ENCODE peak calls at places on chromosomes 13 and 19, in eight cellular contexts. D is nephron progenitor cell; S is central memory CD8-positive, alpha-beta T cell; T is uterus; V is H54; X is NCI-H1105 treated with DMSO at 0.1 percent for 48 hours; G is NCI-H2029; U is RPMI8226. P is an unnamed sample.

GRCh38 chr19:49224856-49225255 is 67.3 kb downstream of the TRPM4 start:
- DNase-seq in D (peak; percentile 67), S (no peak), T (no peak), V (peak; percentile 52), X (peak; percentile 35), G (peak; percentile 44), U (peak; percentile 79), P (peak; percentile 70)

GRCh38 chr19:40744554-40745401 is 5.5 kb downstream of the ACTMAP start:
- DNase-seq in D (no peak), S (no peak), T (no peak), V (no peak), X (no peak), G (no peak), U (no peak), P (no peak)

GRCh38 chr13:72151241-72151640 is 284.2 kb upstream of the DACH1 start:
- DNase-seq in D (no peak), S (no peak), T (no peak), V (peak; percentile 2), X (no peak), G (no peak), U (no peak), P (no peak)

GRCh38 chr13:102183509-102184182 is 218.2 kb downstream of the FGF14 start:
- DNase-seq in D (no peak), S (no peak), T (no peak), V (no peak), X (no peak), G (no peak), U (no peak), P (no peak)

GRCh38 chr19:38252935-38253691 is 3.1 kb downstream of the PPP1R14A start:
- DNase-seq in D (peak; percentile 30), S (no peak), T (peak; percentile 52), V (no peak), X (no peak), G (no peak), U (no peak), P (no peak)

GRCh38 chr13:36084131-36084530 is 47.1 kb downstream of the DCLK1 start:
- DNase-seq in D (no peak), S (no peak), T (no peak), V (no peak), X (no peak), G (no peak), U (no peak), P (no peak)

GRCh38 chr13:106753241-106753640 is 185.3 kb upstream of the ARGLU1 start:
- DNase-seq in D (no peak), S (no peak), T (peak; percentile 40), V (no peak), X (peak; percentile 16), G (no peak), U (no peak), P (no peak)

GRCh38 chr19:42276284-42276683 is 7.2 kb downstream of the CIC start:
- DNase-seq in D (no peak), S (no peak), T (no peak), V (no peak), X (no peak), G (no peak), U (no peak), P (no peak)

GRCh38 chr13:60286707-60287106 is 110.3 kb upstream of the TDRD3 start:
- DNase-seq in D (no peak), S (no peak), T (no peak), V (no peak), X (no peak), G (no peak), U (no peak), P (no peak)